ENCODE peak calls at places on chromosomes 13 and 19, in four cellular contexts. T is pancreas, O is mucosa of descending colon, K is B cell. Y is an unnamed sample.
A peak's percentile ranks its signal among the peaks of the same experiment; 100 is the strongest.

GRCh38 chr19:5125797-5126497 is 157.0 kb downstream of the KDM4B start:
- DNase-seq in O (no peak), T (no peak), K (peak; percentile 43), Y (peak; percentile 58)

GRCh38 chr13:49370390-49370789 is 73.5 kb downstream of the CAB39L start:
- DNase-seq in T (no peak), K (no peak), O (no peak), Y (no peak)

GRCh38 chr13:46667687-46668281 is 114.8 kb downstream of the LRCH1 start:
- DNase-seq in O (no peak), K (peak; percentile 73), T (no peak), Y (no peak)

GRCh38 chr13:87094646-87095045 is 576.5 kb upstream of the SLITRK5 start:
- DNase-seq in T (no peak), O (no peak), K (no peak), Y (no peak)

GRCh38 chr13:46796515-46797467 is at the start of gene ESD:
- DNase-seq in O (peak; percentile 99), T (peak; percentile 93), K (peak; percentile 88), Y (peak; percentile 98)

GRCh38 chr19:37594982-37595382 is 306 bp downstream of the ZNF540 start:
- DNase-seq in T (peak; percentile 58), K (peak; percentile 77), O (peak; percentile 68), Y (peak; percentile 77)

GRCh38 chr13:32472194-32472621 is 44.3 kb upstream of the N4BP2L1 start:
- DNase-seq in T (no peak), O (no peak), K (no peak), Y (no peak)

GRCh38 chr13:49311816-49312215 is 64.1 kb downstream of the CDADC1 start:
- DNase-seq in T (no peak), K (no peak), O (no peak), Y (no peak)

GRCh38 chr13:50415428-50415827 is 400.2 kb downstream of the KCNRG start:
- DNase-seq in T (no peak), K (no peak), O (no peak), Y (no peak)

GRCh38 chr13:77298403-77298802 is 28.5 kb downstream of the MYCBP2 start:
- DNase-seq in O (no peak), T (no peak), K (peak; percentile 42), Y (no peak)

GRCh38 chr19:33487901-33488817 is 33.4 kb downstream of the PEPD start:
- DNase-seq in K (no peak), T (no peak), O (no peak), Y (no peak)

GRCh38 chr19:17333611-17334413 is 843 bp downstream of the ANO8 start:
- DNase-seq in T (peak; percentile 41), K (peak; percentile 67), O (peak; percentile 55), Y (peak; percentile 93)

GRCh38 chr19:15928321-15928720 is 6.0 kb downstream of the CYP4F11 start:
- DNase-seq in K (no peak), T (no peak), O (no peak), Y (no peak)

GRCh38 chr13:40440990-40441820 is 225.2 kb downstream of the FOXO1 start:
- DNase-seq in O (peak; percentile 70), K (no peak), T (peak; percentile 86), Y (no peak)

GRCh38 chr19:17048885-17049453 is 22.4 kb upstream of the CPAMD8 start:
- DNase-seq in K (no peak), T (no peak), O (no peak), Y (no peak)

GRCh38 chr13:99959538-99960230 is 11.9 kb downstream of the ZIC5 start:
- DNase-seq in K (peak; percentile 34), O (no peak), T (no peak), Y (no peak)
- TF ChIP-seq CTCF in K (no peak), O (no peak), T (no peak), Y (no peak)

DNA sequence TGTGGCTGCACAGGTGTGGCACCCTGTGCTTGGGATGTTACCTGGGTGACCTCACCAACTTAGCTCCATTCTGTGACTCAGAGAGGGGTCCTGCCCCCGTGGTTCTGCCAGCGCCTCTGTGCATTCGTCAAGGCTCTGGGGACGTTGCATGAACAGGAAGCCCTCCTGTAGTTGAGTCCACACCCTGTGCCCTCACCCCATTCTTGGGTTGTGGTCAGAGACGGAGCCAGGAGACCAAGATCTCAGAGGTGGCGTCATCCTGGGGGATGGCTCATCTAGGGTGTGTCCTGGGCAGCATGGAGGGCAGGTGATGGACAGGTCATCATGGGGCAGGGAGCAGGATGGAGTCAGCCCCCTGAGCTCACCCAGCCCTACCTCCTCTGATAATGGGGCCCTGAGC is 2.5 kb downstream of the COX6B2 start:
- DNase-seq in T (no peak), O (no peak), K (no peak), Y (peak; percentile 30)
- TF ChIP-seq CTCF in T (no peak), O (no peak), K (no peak), Y (no peak)

DNA sequence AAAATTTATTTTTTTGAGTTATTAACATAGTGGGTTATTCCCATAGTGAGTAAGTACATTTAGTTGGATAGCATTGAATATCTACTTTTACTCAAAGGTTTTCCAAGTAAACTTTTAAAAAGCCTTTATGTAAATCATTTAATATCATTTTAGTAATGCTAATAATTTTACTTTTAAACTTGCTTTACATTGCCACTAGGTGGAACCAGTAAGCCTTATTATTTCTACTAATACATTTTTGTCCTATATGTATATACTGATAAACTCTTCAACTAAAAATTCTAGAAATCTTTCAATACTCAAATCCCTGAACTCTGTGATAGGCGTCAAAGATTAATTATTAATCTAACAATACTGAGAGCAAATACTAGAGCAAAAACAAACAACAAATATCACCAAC is 1709.2 kb upstream of the PCDH20 start:
- DNase-seq in K (no peak), T (no peak), O (no peak), Y (no peak)
- TF ChIP-seq CTCF in K (no peak), T (peak; percentile 43), O (no peak), Y (peak; percentile 34)

GRCh38 chr19:46077815-46078167 is 37.0 kb upstream of the IGFL4 start:
- DNase-seq in T (no peak), K (no peak), O (no peak), Y (no peak)
- TF ChIP-seq CTCF in T (no peak), K (no peak), O (no peak), Y (peak; percentile 15)

GRCh38 chr19:40411125-40411842 is 1.9 kb downstream of the PRX start:
- DNase-seq in O (no peak), K (no peak), T (no peak), Y (no peak)
- TF ChIP-seq CTCF in O (no peak), K (no peak), T (no peak), Y (no peak)

GRCh38 chr19:18768997-18769891 is 21.9 kb downstream of the COMP start:
- DNase-seq in O (no peak), T (no peak), K (no peak), Y (no peak)
- TF ChIP-seq CTCF in O (no peak), T (no peak), K (no peak), Y (no peak)

GRCh38 chr19:47675271-47675670 is 38.0 kb upstream of the EHD2 start:
- DNase-seq in T (no peak), K (no peak), O (no peak), Y (no peak)

GRCh38 chr19:47675859-47676258 is 37.4 kb upstream of the EHD2 start:
- DNase-seq in T (no peak), O (no peak), K (no peak), Y (no peak)

GRCh38 chr19:47673426-47673825 is 39.8 kb upstream of the EHD2 start:
- DNase-seq in K (no peak), O (no peak), T (no peak), Y (no peak)

GRCh38 chr19:47676811-47677210 is 36.4 kb upstream of the EHD2 start:
- DNase-seq in O (no peak), K (no peak), T (no peak), Y (no peak)

GRCh38 chr19:47674548-47674947 is 38.7 kb upstream of the EHD2 start:
- DNase-seq in K (no peak), T (no peak), O (no peak), Y (no peak)
- TF ChIP-seq CTCF in K (no peak), T (no peak), O (no peak), Y (no peak)